ENCODE peak calls at places on chromosomes 2 and 18, in six cellular contexts. E, J, K, I, G and M are unnamed samples.

GRCh38 chr2:201258666-201258999 is 1.7 kb upstream of the CASP8 start:
- DNase-seq in G (no peak), K (no peak), E (no peak), I (no peak), J (no peak), M (no peak)

GRCh38 chr2:88442061-88442460 is 10.4 kb downstream of the FOXI3 start:
- DNase-seq in I (no peak), J (no peak), G (no peak), E (peak), K (no peak), M (no peak)

GRCh38 chr2:241701155-241701404 is 759 bp upstream of the ING5 start:
- DNase-seq in J (no peak), E (no peak), I (no peak), G (no peak), K (no peak), M (peak)

GRCh38 chr18:78976697-78977626 is 2.7 kb upstream of the SALL3 start:
- DNase-seq in I (no peak), E (no peak), K (no peak), G (no peak), J (no peak), M (no peak)

GRCh38 chr2:64750001-64750816 is 96.5 kb upstream of the SERTAD2 start:
- DNase-seq in G (peak), K (peak), I (peak), E (peak), J (peak), M (peak)

GRCh38 chr2:12819721-12820120 is 103.0 kb downstream of the TRIB2 start:
- DNase-seq in K (no peak), G (peak), I (no peak), J (no peak), E (no peak), M (peak)

GRCh38 chr18:31275722-31276463 is 42.1 kb upstream of the DSG1 start:
- DNase-seq in I (no peak), G (peak), K (no peak), E (no peak), J (no peak), M (peak)

GRCh38 chr2:181153886-181154285 is 173.5 kb downstream of the UBE2E3 start:
- DNase-seq in J (no peak), E (no peak), I (no peak), G (no peak), K (no peak), M (peak)

GRCh38 chr2:168858146-168858545 is 32.1 kb downstream of the SPC25 start:
- DNase-seq in G (no peak), K (no peak), J (no peak), E (no peak), I (no peak), M (no peak)

GRCh38 chr2:191846787-191847620 is at the start of gene CAVIN2:
- DNase-seq in E (no peak), K (peak), I (peak), G (peak), J (peak), M (peak)
- H3K4me3 ChIP-seq in E (no peak), K (peak), I (peak), G (peak), J (peak), M (peak)

GRCh38 chr18:74731097-74731496 is 133.4 kb downstream of the ZNF407 start:
- DNase-seq in G (no peak), I (no peak), J (no peak), E (no peak), K (no peak), M (peak)
- H3K4me3 ChIP-seq in G (no peak), I (no peak), J (no peak), E (no peak), K (no peak), M (no peak)

GRCh38 chr18:48948112-48949050 is 2.4 kb downstream of the SMAD7 start:
- DNase-seq in E (peak), K (peak), J (peak), G (no peak), I (peak), M (peak)

GRCh38 chr18:48950536-48951447 is at the start of gene SMAD7:
- DNase-seq in I (no peak), G (no peak), E (no peak), J (peak), K (no peak), M (no peak)

GRCh38 chr18:48949051-48949605 is 1.6 kb downstream of the SMAD7 start:
- DNase-seq in I (no peak), K (no peak), J (peak), G (peak), E (no peak), M (no peak)

GRCh38 chr18:48951448-48952286 is 902 bp upstream of the SMAD7 start:
- DNase-seq in E (peak), K (peak), J (peak), I (peak), G (peak), M (peak)

GRCh38 chr18:48949606-48950535 is 894 bp downstream of the SMAD7 start:
- DNase-seq in J (peak), E (peak), K (no peak), G (peak), I (no peak), M (no peak)
- H3K4me3 ChIP-seq in J (peak), E (peak), K (peak), G (peak), I (peak), M (peak)

DNA sequence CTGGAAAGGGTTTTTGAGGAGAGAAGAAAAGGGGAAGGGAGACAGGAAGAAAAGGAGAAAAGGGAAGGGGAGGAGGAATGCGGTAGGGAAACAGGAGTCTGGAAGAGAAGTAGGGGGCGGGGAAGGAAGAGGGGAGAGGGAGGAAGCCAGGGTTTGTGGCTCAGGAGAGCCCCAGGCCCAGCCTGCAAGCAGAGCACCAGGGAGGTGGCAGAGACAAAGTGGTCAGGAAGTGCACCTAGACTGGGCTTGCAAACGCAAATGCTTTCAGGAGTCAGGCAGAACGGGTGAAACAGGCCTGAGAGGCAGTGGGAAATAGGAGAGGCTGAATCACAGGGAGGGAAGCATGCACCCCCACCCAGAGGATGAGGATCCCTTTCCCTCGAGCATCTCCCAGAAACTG is 88.6 kb upstream of the SP3 start:
- DNase-seq in G (no peak), J (no peak), K (no peak), I (no peak), E (peak), M (no peak)
- H3K4me3 ChIP-seq in G (no peak), J (no peak), K (no peak), I (no peak), E (peak), M (no peak)